ENCODE peak calls at places on chromosomes 2 and 18, in nine cellular contexts. D, P, C, Z, X, H, S, M and O are unnamed samples.

GRCh38 chr2:161981679-161982300 is 92.2 kb downstream of the DPP4 start:
- DNase-seq in H (no peak), X (no peak), D (no peak), P (no peak), Z (no peak), S (no peak), M (no peak), C (peak; percentile 67), O (no peak)

GRCh38 chr18:42274488-42275137 is 319.6 kb downstream of the PIK3C3 start:
- DNase-seq in H (no peak), D (no peak), Z (no peak), X (peak; percentile 16), M (no peak), P (no peak), C (no peak), S (no peak), O (no peak)

GRCh38 chr2:86815616-86816015 is 24.9 kb upstream of the CD8A start:
- DNase-seq in S (no peak), H (no peak), M (no peak), C (no peak), X (no peak), P (no peak), D (no peak), Z (no peak), O (no peak)

GRCh38 chr2:124540805-124541204 is 515.7 kb downstream of the CNTNAP5 start:
- DNase-seq in Z (no peak), C (no peak), D (no peak), P (no peak), S (no peak), X (no peak), H (no peak), M (no peak), O (no peak)

GRCh38 chr18:21398121-21398520 is 156.1 kb downstream of the GREB1L start:
- DNase-seq in M (no peak), C (no peak), H (no peak), D (no peak), P (no peak), X (no peak), Z (no peak), S (no peak), O (no peak)

GRCh38 chr2:162029287-162029901 is 44.6 kb downstream of the DPP4 start:
- DNase-seq in C (no peak), Z (no peak), M (peak; percentile 60), D (peak; percentile 16), S (peak; percentile 87), H (peak; percentile 35), X (peak; percentile 65), P (peak; percentile 90), O (no peak)

GRCh38 chr2:157355618-157356017 is 30.0 kb upstream of the ERMN start:
- DNase-seq in P (peak; percentile 30), X (peak; percentile 3), C (no peak), M (no peak), Z (no peak), D (no peak), S (no peak), H (peak; percentile 3), O (no peak)

GRCh38 chr18:74116628-74117554 is 30.7 kb downstream of the FBXO15 start:
- DNase-seq in S (no peak), C (no peak), P (peak; percentile 6), M (no peak), D (no peak), Z (no peak), H (peak; percentile 8), X (peak; percentile 58), O (peak; percentile 26)

GRCh38 chr2:226794751-226795171 is 4.9 kb downstream of the IRS1 start:
- DNase-seq in P (peak; percentile 38), S (no peak), C (peak; percentile 33), M (no peak), X (peak; percentile 90), D (peak; percentile 23), Z (no peak), H (no peak), O (no peak)

GRCh38 chr2:55048514-55048924 is 1.7 kb downstream of the RTN4 start:
- DNase-seq in D (no peak), Z (no peak), M (no peak), P (peak; percentile 6), H (peak; percentile 27), S (peak; percentile 41), C (peak; percentile 67), X (peak; percentile 58), O (no peak)

GRCh38 chr2:169363570-169364150 is 1.3 kb upstream of the LRP2 start:
- DNase-seq in C (peak; percentile 23), X (peak; percentile 8), M (peak; percentile 49), Z (peak; percentile 54), P (no peak), D (no peak), H (no peak), S (peak; percentile 55), O (no peak)

GRCh38 chr18:62450546-62451395 is 72.1 kb upstream of the ZCCHC2 start:
- DNase-seq in X (peak; percentile 78), Z (peak; percentile 74), D (peak; percentile 35), M (peak; percentile 92), C (no peak), H (peak; percentile 86), S (peak; percentile 63), P (peak; percentile 70), O (no peak)

GRCh38 chr18:55343396-55344073 is 244.5 kb downstream of the TCF4 start:
- DNase-seq in S (no peak), M (no peak), D (no peak), Z (no peak), X (peak; percentile 59), H (no peak), P (peak; percentile 0), C (no peak), O (no peak)

GRCh38 chr18:48743046-48743445 is 204.2 kb downstream of the CTIF start:
- DNase-seq in M (peak; percentile 81), D (peak; percentile 79), Z (no peak), C (peak; percentile 32), H (no peak), P (no peak), S (no peak), X (peak; percentile 92), O (peak; percentile 50)

DNA sequence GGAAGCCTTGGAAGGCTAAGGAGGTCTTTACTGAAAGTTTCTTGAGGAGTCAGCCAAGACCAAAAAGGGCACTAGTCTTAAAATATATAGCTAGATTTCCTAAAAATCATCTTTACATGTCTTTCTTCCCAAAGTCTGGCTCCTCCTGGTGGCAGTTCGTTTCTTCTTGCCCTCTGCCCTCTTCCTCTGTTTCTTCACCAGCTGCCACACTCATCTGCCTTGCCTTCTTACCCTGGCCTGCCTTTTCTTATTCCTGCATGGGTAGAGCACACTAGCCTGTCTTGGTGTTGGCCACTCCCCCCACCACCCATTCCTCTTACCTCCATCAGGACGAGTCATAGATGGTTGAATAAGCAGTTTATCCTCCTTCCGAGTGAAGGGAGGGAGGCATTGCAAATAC is 129.8 kb downstream of the RAPGEF4 start:
- DNase-seq in X (peak; percentile 11), D (no peak), C (no peak), S (no peak), P (no peak), H (no peak), M (no peak), Z (no peak), O (no peak)
- TF ChIP-seq CTCF in X (peak; percentile 41), D (no peak), C (no peak), S (no peak), P (no peak), H (no peak), M (no peak), Z (no peak), O (peak; percentile 28)

GRCh38 chr2:109404681-109405080 is 209.1 kb downstream of the SEPTIN10 start:
- DNase-seq in X (no peak), S (no peak), D (no peak), Z (no peak), C (no peak), H (no peak), M (no peak), P (no peak), O (no peak)
- H3K27ac ChIP-seq in X (no peak overlapping the region), S (no peak overlapping the region), D (no peak overlapping the region), Z (no peak overlapping the region), C (no peak overlapping the region), H (no peak overlapping the region), M (no peak overlapping the region), P (no peak overlapping the region), O (no peak overlapping the region)

GRCh38 chr2:61969376-61969775 is 63.9 kb downstream of the COMMD1 start:
- DNase-seq in M (no peak), S (no peak), C (no peak), X (peak; percentile 51), H (no peak), Z (no peak), D (no peak), P (no peak), O (no peak)

GRCh38 chr2:61966087-61966727 is 60.7 kb downstream of the COMMD1 start:
- DNase-seq in Z (no peak), S (no peak), D (no peak), M (no peak), X (no peak), H (no peak), P (no peak), C (no peak), O (no peak)

GRCh38 chr2:61967262-61967661 is 61.8 kb downstream of the COMMD1 start:
- DNase-seq in H (no peak), C (no peak), S (no peak), P (no peak), X (peak; percentile 45), D (no peak), Z (no peak), M (no peak), O (no peak)

DNA sequence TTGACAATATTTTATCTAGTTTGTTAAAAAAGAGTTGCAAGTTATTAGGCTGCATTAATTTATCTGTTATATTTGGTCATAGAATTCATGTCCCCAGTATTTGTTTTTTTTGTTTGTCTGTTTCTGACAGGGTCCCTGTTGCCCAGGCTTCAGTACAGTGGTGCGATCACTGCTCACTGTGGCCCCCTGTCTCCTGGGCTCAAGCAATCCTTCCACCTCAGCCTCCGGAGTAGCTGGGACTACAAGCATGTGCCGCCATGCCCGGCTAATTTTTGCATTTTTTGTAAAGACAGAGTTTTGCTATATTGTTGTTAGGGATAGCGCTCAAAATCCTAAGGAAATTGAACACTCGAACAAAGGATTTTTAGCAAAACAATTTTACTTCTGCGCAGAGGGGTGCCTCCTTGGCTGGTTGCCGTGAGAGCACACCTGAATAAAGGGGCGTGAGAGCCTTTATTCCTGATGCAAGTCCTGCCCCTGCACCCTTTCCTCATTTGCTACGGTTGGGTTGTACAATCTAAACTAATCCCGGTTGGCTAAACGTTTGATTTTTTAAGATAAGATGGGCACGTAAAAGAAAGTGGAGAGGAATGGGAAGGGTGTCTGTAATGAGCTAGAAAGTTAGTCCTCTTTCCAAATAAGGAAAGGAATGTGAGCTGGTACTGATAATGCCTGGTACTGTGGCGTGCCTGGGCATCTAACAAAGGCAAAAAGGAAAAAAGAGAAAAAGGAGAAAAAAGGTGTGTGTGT is 65.5 kb downstream of the COMMD1 start:
- DNase-seq in P (no peak), Z (no peak), C (no peak), M (no peak), D (no peak), X (no peak), S (no peak), H (no peak), O (no peak)
- TF ChIP-seq CTCF in P (peak; percentile 19), Z (no peak), C (no peak), M (no peak), D (no peak), X (no peak), S (no peak), H (no peak), O (no peak)

DNA sequence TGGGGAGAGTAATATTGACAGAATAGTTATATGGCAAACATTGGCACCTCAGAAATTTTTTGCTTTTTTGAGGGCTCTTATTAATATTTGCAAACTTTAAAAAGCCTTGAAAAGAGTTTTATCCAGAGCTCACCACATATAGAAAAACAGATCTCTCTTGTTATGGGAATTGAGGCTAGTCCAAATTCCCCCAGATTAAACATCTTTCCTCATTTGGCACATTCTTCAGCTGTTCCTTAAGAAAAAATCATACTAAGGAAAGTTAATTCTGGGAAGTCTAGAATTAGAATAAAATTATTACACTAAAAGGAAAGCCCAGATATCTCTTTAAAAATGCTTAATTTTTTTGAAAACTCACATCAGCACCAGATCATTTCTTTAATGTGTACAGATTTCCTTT is 5.6 kb downstream of the TFPI start:
- DNase-seq in X (peak; percentile 51), D (no peak), M (no peak), S (no peak), P (no peak), Z (no peak), C (no peak), H (no peak), O (no peak)
- H3K27ac ChIP-seq in X (peak overlapping the region; percentile 46), D (peak overlapping the region; percentile 73), M (peak overlapping the region; percentile 67), S (no peak overlapping the region), P (no peak overlapping the region), Z (peak overlapping the region; percentile 36), C (no peak overlapping the region), H (peak overlapping the region; percentile 93), O (no peak overlapping the region)